ENCODE peak calls at places on chromosomes 16 and 17, in ten cellular contexts. C is fibroblast of lung; N is kidney epithelial cell; O is mammary epithelial cell; V is right lobe of liver; X is cardiac muscle cell; F is iPS DF 6.9; G is CD8-positive, alpha-beta memory T cell; M is neural progenitor cell; S is endothelial cell of umbilical vein. E is an unnamed sample.
A peak's percentile ranks its signal among the peaks of the same experiment; 100 is the strongest.

GRCh38 chr16:83470406-83470805 is 337.4 kb upstream of the HSBP1 start:
- DNase-seq in S (no peak), X (no peak), N (no peak), M (no peak), O (no peak), G (no peak), C (no peak), V (no peak), F (no peak), E (no peak)

GRCh38 chr17:76844846-76845245 is 23.4 kb upstream of the MGAT5B start:
- DNase-seq in G (no peak), F (no peak), C (no peak), M (no peak), X (no peak), N (no peak), V (no peak), S (no peak), O (no peak), E (no peak)

GRCh38 chr17:58615768-58616659 is 75.8 kb downstream of the TEX14 start:
- DNase-seq in O (no peak), V (no peak), F (no peak), N (no peak), X (no peak), M (no peak), G (no peak), C (no peak), S (no peak), E (no peak)

GRCh38 chr17:9768381-9768934 is 22.9 kb downstream of the DHRS7C start:
- DNase-seq in S (no peak), V (no peak), N (no peak), C (peak; percentile 39), F (no peak), O (peak; percentile 20), G (no peak), M (peak; percentile 56), X (peak; percentile 46), E (no peak)

GRCh38 chr16:49282690-49283375 is 1.2 kb upstream of the CBLN1 start:
- DNase-seq in G (no peak), C (no peak), V (no peak), S (no peak), M (peak; percentile 49), N (no peak), O (no peak), F (no peak), X (peak; percentile 76), E (no peak)

GRCh38 chr17:68719431-68719830 is 118.3 kb upstream of the FAM20A start:
- DNase-seq in S (peak; percentile 8), C (peak; percentile 25), F (no peak), O (no peak), G (no peak), N (no peak), X (no peak), M (no peak), V (no peak), E (no peak)

GRCh38 chr16:88066680-88067529 is 115.7 kb downstream of the BANP start:
- DNase-seq in V (peak; percentile 55), C (no peak), F (no peak), O (no peak), M (no peak), X (no peak), S (no peak), N (no peak), G (no peak), E (peak; percentile 40)

GRCh38 chr16:84979516-84979915 is 31.8 kb downstream of the ZDHHC7 start:
- DNase-seq in V (no peak), M (no peak), G (no peak), X (no peak), S (no peak), O (peak; percentile 43), N (no peak), F (no peak), C (no peak), E (no peak)

GRCh38 chr17:11742891-11743290 is 144.6 kb downstream of the DNAH9 start:
- DNase-seq in F (peak; percentile 13), G (no peak), S (no peak), O (no peak), C (no peak), X (peak; percentile 45), M (peak; percentile 61), V (no peak), N (no peak), E (no peak)

GRCh38 chr16:74111583-74111982 is 185.0 kb upstream of the PSMD7 start:
- DNase-seq in S (no peak), G (no peak), X (no peak), O (no peak), M (no peak), V (no peak), C (no peak), F (no peak), N (no peak), E (no peak)

GRCh38 chr16:65121870-65122723 is at the start of gene CDH11:
- DNase-seq in S (peak; percentile 67), G (no peak), O (peak; percentile 3), X (peak; percentile 83), V (no peak), C (peak; percentile 86), M (peak; percentile 93), N (no peak), F (no peak), E (peak; percentile 46)

GRCh38 chr16:89175280-89176146 is 4.0 kb downstream of the CDH15 start:
- DNase-seq in G (no peak), O (no peak), C (no peak), M (no peak), N (no peak), X (no peak), S (no peak), F (no peak), V (no peak), E (no peak)

GRCh38 chr17:71412803-71413202 is 708.0 kb upstream of the SOX9 start:
- DNase-seq in X (no peak), S (no peak), G (no peak), M (no peak), O (peak; percentile 98), N (peak; percentile 96), F (no peak), V (no peak), C (peak; percentile 98), E (no peak)

GRCh38 chr17:81868674-81869220 is 2.4 kb downstream of the ARHGDIA start:
- DNase-seq in N (peak; percentile 39), F (no peak), X (peak; percentile 25), O (peak; percentile 50), M (peak; percentile 35), G (no peak), C (peak; percentile 87), S (no peak), V (peak; percentile 73), E (no peak)

GRCh38 chr17:81871387-81872120 is 417 bp upstream of the ARHGDIA start:
- DNase-seq in S (peak; percentile 81), N (peak; percentile 39), M (peak; percentile 74), F (no peak), C (peak; percentile 89), V (peak; percentile 97), G (peak; percentile 95), X (peak; percentile 69), O (peak; percentile 82), E (peak; percentile 96)

GRCh38 chr17:81869221-81870154 is 1.6 kb downstream of the ARHGDIA start:
- DNase-seq in X (peak; percentile 72), N (no peak), G (peak; percentile 39), C (peak; percentile 32), V (peak; percentile 70), M (peak; percentile 68), S (peak; percentile 39), O (no peak), F (no peak), E (no peak)

GRCh38 chr17:81870155-81870977 is 771 bp downstream of the ARHGDIA start:
- DNase-seq in C (peak; percentile 46), V (peak; percentile 65), N (no peak), S (peak; percentile 48), M (peak; percentile 69), X (peak; percentile 39), O (peak; percentile 57), F (no peak), G (peak; percentile 47), E (peak; percentile 78)

GRCh38 chr17:81870978-81871386 is at the start of gene ARHGDIA:
- DNase-seq in G (no peak), C (no peak), M (peak; percentile 93), X (peak; percentile 93), F (no peak), N (no peak), O (no peak), V (no peak), S (no peak), E (no peak)
- H3K36me3 ChIP-seq in G (peaks cover 21% of the 10 kb centered on the region), C (peaks cover 14% of the 10 kb centered on the region), M (no peaks in the 10 kb centered on the region), X (no peaks in the 10 kb centered on the region), F (peaks cover 4% of the 10 kb centered on the region), N (peaks cover 3% of the 10 kb centered on the region), O (peaks cover 5% of the 10 kb centered on the region), V (no peaks in the 10 kb centered on the region), S (peaks cover 17% of the 10 kb centered on the region), E (peaks cover 39% of the 10 kb centered on the region)

GRCh38 chr17:74734256-74734655 is 2.8 kb upstream of the RAB37 start:
- DNase-seq in X (no peak), O (no peak), G (no peak), F (no peak), C (no peak), N (no peak), M (no peak), V (no peak), S (no peak), E (no peak)
- H3K27me3 ChIP-seq in X (peaks cover 49% of the 10 kb centered on the region), O (peaks cover 27% of the 10 kb centered on the region), G (no peaks in the 10 kb centered on the region), F (no peaks in the 10 kb centered on the region), C (peaks cover 19% of the 10 kb centered on the region), N (peaks cover 55% of the 10 kb centered on the region), M (peaks cover 53% of the 10 kb centered on the region), V (no peaks in the 10 kb centered on the region), S (peaks cover 29% of the 10 kb centered on the region), E (peaks cover 16% of the 10 kb centered on the region)

DNA sequence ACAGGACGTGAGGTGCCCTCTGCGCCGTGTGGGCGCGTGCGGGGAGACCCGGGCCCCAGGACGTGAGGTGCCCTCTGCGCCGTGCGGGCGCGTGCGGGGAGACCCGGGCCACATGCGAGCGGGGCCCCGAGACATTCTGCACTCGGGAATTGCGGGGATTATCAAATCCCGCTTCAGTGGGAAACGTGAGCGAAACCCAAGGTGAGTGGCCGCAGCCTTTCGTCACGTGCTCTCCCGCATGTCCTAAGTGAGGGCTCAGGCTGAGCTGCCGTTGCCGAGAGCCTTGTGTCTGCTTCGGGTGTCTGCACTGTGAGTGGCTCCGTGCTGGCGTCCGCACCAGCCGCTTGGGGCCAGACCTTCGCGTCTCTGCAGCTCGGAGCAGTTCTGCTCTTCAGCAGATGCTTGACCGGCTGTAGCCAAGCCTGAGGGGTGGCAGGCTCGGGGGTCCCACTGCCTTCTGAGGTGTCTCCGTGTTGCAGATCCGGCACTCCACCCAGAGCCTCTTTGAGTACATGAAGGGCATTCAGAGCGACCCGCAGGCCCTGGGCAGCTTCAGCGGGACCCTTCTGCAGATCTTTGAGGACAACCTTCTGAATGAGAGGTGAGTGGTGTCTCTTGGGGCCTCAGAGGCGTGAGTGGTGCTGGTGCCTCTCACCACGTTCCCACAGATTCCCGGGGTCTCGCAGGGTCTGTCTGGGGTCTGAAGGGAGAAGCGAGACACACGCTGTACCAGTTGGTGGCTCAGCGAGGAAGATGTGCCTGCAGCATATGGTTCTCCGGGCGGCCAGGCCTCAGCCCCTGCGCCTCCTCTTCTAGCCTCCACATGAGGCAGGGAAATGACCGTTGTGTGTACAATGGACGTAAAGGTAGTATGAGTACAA is 90.5 kb upstream of the ZNF750 start:
- DNase-seq in X (no peak), S (no peak), F (no peak), G (no peak), M (no peak), O (no peak), V (peak; percentile 46), N (no peak), C (no peak), E (peak; percentile 32)
- H3K36me3 ChIP-seq in X (peaks cover 13% of the 10 kb centered on the region), S (peaks cover 52% of the 10 kb centered on the region), F (peaks cover 36% of the 10 kb centered on the region), G (peaks cover 25% of the 10 kb centered on the region), M (no peaks in the 10 kb centered on the region), O (peaks cover 7% of the 10 kb centered on the region), V (no peaks in the 10 kb centered on the region), N (no peaks in the 10 kb centered on the region), C (peaks cover 24% of the 10 kb centered on the region), E (peaks cover 98% of the 10 kb centered on the region)

GRCh38 chr16:1914759-1915387 is 3.3 kb downstream of the HS3ST6 start:
- DNase-seq in G (no peak), N (no peak), V (no peak), F (no peak), S (no peak), M (no peak), X (no peak), O (no peak), C (no peak), E (no peak)
- H3K27me3 ChIP-seq in G (peaks cover 6% of the 10 kb centered on the region), N (peaks cover 62% of the 10 kb centered on the region), V (no peaks in the 10 kb centered on the region), F (peaks cover 29% of the 10 kb centered on the region), S (peaks cover 26% of the 10 kb centered on the region), M (peaks cover 45% of the 10 kb centered on the region), X (peaks cover 59% of the 10 kb centered on the region), O (peaks cover 27% of the 10 kb centered on the region), C (peaks cover 32% of the 10 kb centered on the region), E (peaks cover 57% of the 10 kb centered on the region)